ENCODE peak calls at places on chromosomes 7 and 10, in eight cellular contexts. One of them, this sample, is unnamed.

GRCh38 chr10:43250925-43251663 is 15.8 kb downstream of the RASGEF1A start:
- DNase-seq in GM20000: no peak
- DNase-seq in esophagus squamous epithelium: no peak
- DNase-seq in stimulated activated CD8-positive, alpha-beta memory T cell treated with anti-CD3 and anti-CD28 coated beads, Interleukin-12 subunit alpha, Interleukin-12 subunit beta, amount 100 ng/mL, for 1 hour: no peak
- DNase-seq in activated T-helper 9 cell treated with anti-CD3 and anti-CD28 coated beads, Interleukin-2, amount 50 U/mL, for 16 hours: no peak
- DNase-seq in HFF-Myc: no peak
- DNase-seq in T-helper 1 cell: no peak
- DNase-seq in ELR: no peak
- DNase-seq in this sample: peak

GRCh38 chr7:29626730-29627129 is 63.1 kb downstream of the PRR15 start:
- DNase-seq in GM20000: no peak
- DNase-seq in esophagus squamous epithelium: no peak
- DNase-seq in stimulated activated CD8-positive, alpha-beta memory T cell treated with anti-CD3 and anti-CD28 coated beads, Interleukin-12 subunit alpha, Interleukin-12 subunit beta, amount 100 ng/mL, for 1 hour: no peak
- DNase-seq in activated T-helper 9 cell treated with anti-CD3 and anti-CD28 coated beads, Interleukin-2, amount 50 U/mL, for 16 hours: no peak
- DNase-seq in HFF-Myc: no peak
- DNase-seq in T-helper 1 cell: no peak
- DNase-seq in ELR: no peak
- DNase-seq in this sample: no peak

GRCh38 chr7:108236681-108237415 is 106.7 kb upstream of the LAMB4 start:
- DNase-seq in GM20000: no peak
- DNase-seq in esophagus squamous epithelium: no peak
- DNase-seq in stimulated activated CD8-positive, alpha-beta memory T cell treated with anti-CD3 and anti-CD28 coated beads, Interleukin-12 subunit alpha, Interleukin-12 subunit beta, amount 100 ng/mL, for 1 hour: no peak
- DNase-seq in activated T-helper 9 cell treated with anti-CD3 and anti-CD28 coated beads, Interleukin-2, amount 50 U/mL, for 16 hours: no peak
- DNase-seq in HFF-Myc: no peak
- DNase-seq in T-helper 1 cell: no peak
- DNase-seq in ELR: no peak
- DNase-seq in this sample: no peak

GRCh38 chr10:89540550-89540949 is 5.2 kb upstream of the SLC16A12 start:
- DNase-seq in GM20000: no peak
- DNase-seq in esophagus squamous epithelium: no peak
- DNase-seq in stimulated activated CD8-positive, alpha-beta memory T cell treated with anti-CD3 and anti-CD28 coated beads, Interleukin-12 subunit alpha, Interleukin-12 subunit beta, amount 100 ng/mL, for 1 hour: no peak
- DNase-seq in activated T-helper 9 cell treated with anti-CD3 and anti-CD28 coated beads, Interleukin-2, amount 50 U/mL, for 16 hours: no peak
- DNase-seq in HFF-Myc: no peak
- DNase-seq in T-helper 1 cell: no peak
- DNase-seq in ELR: peak
- DNase-seq in this sample: no peak

GRCh38 chr7:43666938-43667337 is 62.4 kb downstream of the COA1 start:
- DNase-seq in GM20000: no peak
- DNase-seq in esophagus squamous epithelium: no peak
- DNase-seq in stimulated activated CD8-positive, alpha-beta memory T cell treated with anti-CD3 and anti-CD28 coated beads, Interleukin-12 subunit alpha, Interleukin-12 subunit beta, amount 100 ng/mL, for 1 hour: no peak
- DNase-seq in activated T-helper 9 cell treated with anti-CD3 and anti-CD28 coated beads, Interleukin-2, amount 50 U/mL, for 16 hours: no peak
- DNase-seq in HFF-Myc: no peak
- DNase-seq in T-helper 1 cell: no peak
- DNase-seq in ELR: peak
- DNase-seq in this sample: no peak

GRCh38 chr7:28174442-28174841 is 6.2 kb downstream of the JAZF1 start:
- DNase-seq in GM20000: no peak
- DNase-seq in esophagus squamous epithelium: no peak
- DNase-seq in stimulated activated CD8-positive, alpha-beta memory T cell treated with anti-CD3 and anti-CD28 coated beads, Interleukin-12 subunit alpha, Interleukin-12 subunit beta, amount 100 ng/mL, for 1 hour: no peak
- DNase-seq in activated T-helper 9 cell treated with anti-CD3 and anti-CD28 coated beads, Interleukin-2, amount 50 U/mL, for 16 hours: no peak
- DNase-seq in HFF-Myc: no peak
- DNase-seq in T-helper 1 cell: no peak
- DNase-seq in ELR: no peak
- DNase-seq in this sample: no peak

GRCh38 chr10:65891073-65891981 is 1034.5 kb upstream of the LRRTM3 start:
- DNase-seq in GM20000: peak
- DNase-seq in esophagus squamous epithelium: no peak
- DNase-seq in stimulated activated CD8-positive, alpha-beta memory T cell treated with anti-CD3 and anti-CD28 coated beads, Interleukin-12 subunit alpha, Interleukin-12 subunit beta, amount 100 ng/mL, for 1 hour: no peak
- DNase-seq in activated T-helper 9 cell treated with anti-CD3 and anti-CD28 coated beads, Interleukin-2, amount 50 U/mL, for 16 hours: no peak
- DNase-seq in HFF-Myc: no peak
- DNase-seq in T-helper 1 cell: no peak
- DNase-seq in ELR: no peak
- DNase-seq in this sample: no peak

GRCh38 chr10:24957624-24958435 is 5.4 kb upstream of the PRTFDC1 start:
- DNase-seq in GM20000: no peak
- DNase-seq in esophagus squamous epithelium: no peak
- DNase-seq in stimulated activated CD8-positive, alpha-beta memory T cell treated with anti-CD3 and anti-CD28 coated beads, Interleukin-12 subunit alpha, Interleukin-12 subunit beta, amount 100 ng/mL, for 1 hour: no peak
- DNase-seq in activated T-helper 9 cell treated with anti-CD3 and anti-CD28 coated beads, Interleukin-2, amount 50 U/mL, for 16 hours: no peak
- DNase-seq in HFF-Myc: peak
- DNase-seq in T-helper 1 cell: no peak
- DNase-seq in ELR: peak
- DNase-seq in this sample: no peak

GRCh38 chr7:41886906-41887311 is 184.0 kb upstream of the INHBA start:
- DNase-seq in GM20000: no peak
- DNase-seq in esophagus squamous epithelium: no peak
- DNase-seq in stimulated activated CD8-positive, alpha-beta memory T cell treated with anti-CD3 and anti-CD28 coated beads, Interleukin-12 subunit alpha, Interleukin-12 subunit beta, amount 100 ng/mL, for 1 hour: no peak
- DNase-seq in activated T-helper 9 cell treated with anti-CD3 and anti-CD28 coated beads, Interleukin-2, amount 50 U/mL, for 16 hours: no peak
- DNase-seq in HFF-Myc: peak
- DNase-seq in T-helper 1 cell: no peak
- DNase-seq in ELR: peak
- DNase-seq in this sample: no peak

GRCh38 chr10:33307835-33308234 is 26.6 kb downstream of the NRP1 start:
- DNase-seq in GM20000: no peak
- DNase-seq in esophagus squamous epithelium: no peak
- DNase-seq in stimulated activated CD8-positive, alpha-beta memory T cell treated with anti-CD3 and anti-CD28 coated beads, Interleukin-12 subunit alpha, Interleukin-12 subunit beta, amount 100 ng/mL, for 1 hour: no peak
- DNase-seq in activated T-helper 9 cell treated with anti-CD3 and anti-CD28 coated beads, Interleukin-2, amount 50 U/mL, for 16 hours: no peak
- DNase-seq in HFF-Myc: no peak
- DNase-seq in T-helper 1 cell: no peak
- DNase-seq in ELR: no peak
- DNase-seq in this sample: no peak

GRCh38 chr10:78600740-78601139 is 468.0 kb upstream of the ZMIZ1 start:
- DNase-seq in GM20000: no peak
- DNase-seq in esophagus squamous epithelium: no peak
- DNase-seq in stimulated activated CD8-positive, alpha-beta memory T cell treated with anti-CD3 and anti-CD28 coated beads, Interleukin-12 subunit alpha, Interleukin-12 subunit beta, amount 100 ng/mL, for 1 hour: no peak
- DNase-seq in activated T-helper 9 cell treated with anti-CD3 and anti-CD28 coated beads, Interleukin-2, amount 50 U/mL, for 16 hours: no peak
- DNase-seq in HFF-Myc: peak
- DNase-seq in T-helper 1 cell: no peak
- DNase-seq in ELR: no peak
- DNase-seq in this sample: no peak

GRCh38 chr10:24209946-24210491 is 1.1 kb downstream of the KIAA1217 start:
- DNase-seq in GM20000: peak
- DNase-seq in esophagus squamous epithelium: no peak
- DNase-seq in stimulated activated CD8-positive, alpha-beta memory T cell treated with anti-CD3 and anti-CD28 coated beads, Interleukin-12 subunit alpha, Interleukin-12 subunit beta, amount 100 ng/mL, for 1 hour: no peak
- DNase-seq in activated T-helper 9 cell treated with anti-CD3 and anti-CD28 coated beads, Interleukin-2, amount 50 U/mL, for 16 hours: peak
- DNase-seq in HFF-Myc: peak
- DNase-seq in T-helper 1 cell: no peak
- DNase-seq in ELR: peak
- DNase-seq in this sample: no peak

GRCh38 chr7:143416565-143417149 is 8.0 kb upstream of the EPHA1 start:
- DNase-seq in GM20000: peak
- DNase-seq in esophagus squamous epithelium: no peak
- DNase-seq in stimulated activated CD8-positive, alpha-beta memory T cell treated with anti-CD3 and anti-CD28 coated beads, Interleukin-12 subunit alpha, Interleukin-12 subunit beta, amount 100 ng/mL, for 1 hour: no peak
- DNase-seq in activated T-helper 9 cell treated with anti-CD3 and anti-CD28 coated beads, Interleukin-2, amount 50 U/mL, for 16 hours: no peak
- DNase-seq in HFF-Myc: peak
- DNase-seq in T-helper 1 cell: no peak
- DNase-seq in ELR: peak
- DNase-seq in this sample: no peak

GRCh38 chr7:88361357-88361756 is 54.7 kb upstream of the STEAP4 start:
- DNase-seq in GM20000: no peak
- DNase-seq in esophagus squamous epithelium: no peak
- DNase-seq in stimulated activated CD8-positive, alpha-beta memory T cell treated with anti-CD3 and anti-CD28 coated beads, Interleukin-12 subunit alpha, Interleukin-12 subunit beta, amount 100 ng/mL, for 1 hour: no peak
- DNase-seq in activated T-helper 9 cell treated with anti-CD3 and anti-CD28 coated beads, Interleukin-2, amount 50 U/mL, for 16 hours: no peak
- DNase-seq in HFF-Myc: no peak
- DNase-seq in T-helper 1 cell: no peak
- DNase-seq in ELR: no peak
- DNase-seq in this sample: no peak

GRCh38 chr7:139560199-139560598 is 36.7 kb downstream of the CLEC2L start:
- DNase-seq in GM20000: no peak
- DNase-seq in esophagus squamous epithelium: no peak
- DNase-seq in stimulated activated CD8-positive, alpha-beta memory T cell treated with anti-CD3 and anti-CD28 coated beads, Interleukin-12 subunit alpha, Interleukin-12 subunit beta, amount 100 ng/mL, for 1 hour: no peak
- DNase-seq in activated T-helper 9 cell treated with anti-CD3 and anti-CD28 coated beads, Interleukin-2, amount 50 U/mL, for 16 hours: no peak
- DNase-seq in HFF-Myc: no peak
- DNase-seq in T-helper 1 cell: no peak
- DNase-seq in ELR: no peak
- DNase-seq in this sample: no peak

GRCh38 chr10:119360181-119360921 is 153.0 kb downstream of the GRK5 start:
- DNase-seq in GM20000: no peak
- DNase-seq in esophagus squamous epithelium: no peak
- DNase-seq in stimulated activated CD8-positive, alpha-beta memory T cell treated with anti-CD3 and anti-CD28 coated beads, Interleukin-12 subunit alpha, Interleukin-12 subunit beta, amount 100 ng/mL, for 1 hour: no peak
- DNase-seq in activated T-helper 9 cell treated with anti-CD3 and anti-CD28 coated beads, Interleukin-2, amount 50 U/mL, for 16 hours: no peak
- DNase-seq in HFF-Myc: no peak
- DNase-seq in T-helper 1 cell: no peak
- DNase-seq in ELR: peak
- DNase-seq in this sample: no peak

GRCh38 chr10:25725917-25726716 is 207.9 kb upstream of the MYO3A start:
- DNase-seq in GM20000: peak
- DNase-seq in esophagus squamous epithelium: no peak
- DNase-seq in stimulated activated CD8-positive, alpha-beta memory T cell treated with anti-CD3 and anti-CD28 coated beads, Interleukin-12 subunit alpha, Interleukin-12 subunit beta, amount 100 ng/mL, for 1 hour: no peak
- DNase-seq in activated T-helper 9 cell treated with anti-CD3 and anti-CD28 coated beads, Interleukin-2, amount 50 U/mL, for 16 hours: no peak
- DNase-seq in HFF-Myc: peak
- DNase-seq in T-helper 1 cell: no peak
- DNase-seq in ELR: peak
- DNase-seq in this sample: no peak

GRCh38 chr7:41122256-41122987 is 580.5 kb downstream of the INHBA start:
- DNase-seq in GM20000: no peak
- DNase-seq in esophagus squamous epithelium: no peak
- DNase-seq in stimulated activated CD8-positive, alpha-beta memory T cell treated with anti-CD3 and anti-CD28 coated beads, Interleukin-12 subunit alpha, Interleukin-12 subunit beta, amount 100 ng/mL, for 1 hour: no peak
- DNase-seq in activated T-helper 9 cell treated with anti-CD3 and anti-CD28 coated beads, Interleukin-2, amount 50 U/mL, for 16 hours: no peak
- DNase-seq in HFF-Myc: no peak
- DNase-seq in T-helper 1 cell: no peak
- DNase-seq in ELR: no peak
- DNase-seq in this sample: no peak

GRCh38 chr10:22252286-22252800 is 34.5 kb upstream of the EBLN1 start:
- DNase-seq in GM20000: peak
- DNase-seq in esophagus squamous epithelium: no peak
- DNase-seq in stimulated activated CD8-positive, alpha-beta memory T cell treated with anti-CD3 and anti-CD28 coated beads, Interleukin-12 subunit alpha, Interleukin-12 subunit beta, amount 100 ng/mL, for 1 hour: peak
- DNase-seq in activated T-helper 9 cell treated with anti-CD3 and anti-CD28 coated beads, Interleukin-2, amount 50 U/mL, for 16 hours: peak
- DNase-seq in HFF-Myc: no peak
- DNase-seq in T-helper 1 cell: peak
- DNase-seq in ELR: peak
- DNase-seq in this sample: no peak

GRCh38 chr7:14507617-14508016 is 394.9 kb downstream of the DGKB start:
- DNase-seq in GM20000: no peak
- DNase-seq in esophagus squamous epithelium: no peak
- DNase-seq in stimulated activated CD8-positive, alpha-beta memory T cell treated with anti-CD3 and anti-CD28 coated beads, Interleukin-12 subunit alpha, Interleukin-12 subunit beta, amount 100 ng/mL, for 1 hour: no peak
- DNase-seq in activated T-helper 9 cell treated with anti-CD3 and anti-CD28 coated beads, Interleukin-2, amount 50 U/mL, for 16 hours: no peak
- DNase-seq in HFF-Myc: peak
- DNase-seq in T-helper 1 cell: no peak
- DNase-seq in ELR: peak
- DNase-seq in this sample: no peak

GRCh38 chr10:65294329-65294728 is 1631.5 kb upstream of the LRRTM3 start:
- DNase-seq in GM20000: no peak
- DNase-seq in esophagus squamous epithelium: no peak
- DNase-seq in stimulated activated CD8-positive, alpha-beta memory T cell treated with anti-CD3 and anti-CD28 coated beads, Interleukin-12 subunit alpha, Interleukin-12 subunit beta, amount 100 ng/mL, for 1 hour: no peak
- DNase-seq in activated T-helper 9 cell treated with anti-CD3 and anti-CD28 coated beads, Interleukin-2, amount 50 U/mL, for 16 hours: no peak
- DNase-seq in HFF-Myc: no peak
- DNase-seq in T-helper 1 cell: no peak
- DNase-seq in ELR: no peak
- DNase-seq in this sample: no peak

GRCh38 chr7:148473694-148474222 is 116.8 kb upstream of the C7orf33 start:
- DNase-seq in GM20000: no peak
- DNase-seq in esophagus squamous epithelium: no peak
- DNase-seq in stimulated activated CD8-positive, alpha-beta memory T cell treated with anti-CD3 and anti-CD28 coated beads, Interleukin-12 subunit alpha, Interleukin-12 subunit beta, amount 100 ng/mL, for 1 hour: no peak
- DNase-seq in activated T-helper 9 cell treated with anti-CD3 and anti-CD28 coated beads, Interleukin-2, amount 50 U/mL, for 16 hours: no peak
- DNase-seq in HFF-Myc: no peak
- DNase-seq in T-helper 1 cell: no peak
- DNase-seq in ELR: no peak
- DNase-seq in this sample: no peak

GRCh38 chr10:73131913-73132686 is 21.8 kb downstream of the NUDT13 start:
- DNase-seq in GM20000: no peak
- DNase-seq in esophagus squamous epithelium: no peak
- DNase-seq in stimulated activated CD8-positive, alpha-beta memory T cell treated with anti-CD3 and anti-CD28 coated beads, Interleukin-12 subunit alpha, Interleukin-12 subunit beta, amount 100 ng/mL, for 1 hour: no peak
- DNase-seq in activated T-helper 9 cell treated with anti-CD3 and anti-CD28 coated beads, Interleukin-2, amount 50 U/mL, for 16 hours: no peak
- DNase-seq in HFF-Myc: no peak
- DNase-seq in T-helper 1 cell: no peak
- DNase-seq in ELR: no peak
- DNase-seq in this sample: no peak

GRCh38 chr10:119860866-119861601 is 11.6 kb downstream of the MCMBP start:
- DNase-seq in GM20000: no peak
- DNase-seq in esophagus squamous epithelium: no peak
- DNase-seq in stimulated activated CD8-positive, alpha-beta memory T cell treated with anti-CD3 and anti-CD28 coated beads, Interleukin-12 subunit alpha, Interleukin-12 subunit beta, amount 100 ng/mL, for 1 hour: no peak
- DNase-seq in activated T-helper 9 cell treated with anti-CD3 and anti-CD28 coated beads, Interleukin-2, amount 50 U/mL, for 16 hours: no peak
- DNase-seq in HFF-Myc: no peak
- DNase-seq in T-helper 1 cell: no peak
- DNase-seq in ELR: no peak
- DNase-seq in this sample: no peak

GRCh38 chr10:6721480-6721879 is 141.4 kb upstream of the PRKCQ start:
- DNase-seq in GM20000: no peak
- DNase-seq in esophagus squamous epithelium: no peak
- DNase-seq in stimulated activated CD8-positive, alpha-beta memory T cell treated with anti-CD3 and anti-CD28 coated beads, Interleukin-12 subunit alpha, Interleukin-12 subunit beta, amount 100 ng/mL, for 1 hour: no peak
- DNase-seq in activated T-helper 9 cell treated with anti-CD3 and anti-CD28 coated beads, Interleukin-2, amount 50 U/mL, for 16 hours: no peak
- DNase-seq in HFF-Myc: peak
- DNase-seq in T-helper 1 cell: no peak
- DNase-seq in ELR: peak
- DNase-seq in this sample: no peak

GRCh38 chr10:33365871-33366411 is 31.5 kb upstream of the NRP1 start:
- DNase-seq in GM20000: no peak
- DNase-seq in esophagus squamous epithelium: no peak
- DNase-seq in stimulated activated CD8-positive, alpha-beta memory T cell treated with anti-CD3 and anti-CD28 coated beads, Interleukin-12 subunit alpha, Interleukin-12 subunit beta, amount 100 ng/mL, for 1 hour: no peak
- DNase-seq in activated T-helper 9 cell treated with anti-CD3 and anti-CD28 coated beads, Interleukin-2, amount 50 U/mL, for 16 hours: no peak
- DNase-seq in HFF-Myc: peak
- DNase-seq in T-helper 1 cell: no peak
- DNase-seq in ELR: peak
- DNase-seq in this sample: no peak

GRCh38 chr10:54903770-54904169 is 102.7 kb upstream of the PCDH15 start:
- DNase-seq in GM20000: no peak
- DNase-seq in esophagus squamous epithelium: no peak
- DNase-seq in stimulated activated CD8-positive, alpha-beta memory T cell treated with anti-CD3 and anti-CD28 coated beads, Interleukin-12 subunit alpha, Interleukin-12 subunit beta, amount 100 ng/mL, for 1 hour: no peak
- DNase-seq in activated T-helper 9 cell treated with anti-CD3 and anti-CD28 coated beads, Interleukin-2, amount 50 U/mL, for 16 hours: no peak
- DNase-seq in HFF-Myc: no peak
- DNase-seq in T-helper 1 cell: no peak
- DNase-seq in ELR: no peak
- DNase-seq in this sample: no peak

GRCh38 chr10:21722209-21722608 is 188.2 kb downstream of the MLLT10 start:
- DNase-seq in GM20000: no peak
- DNase-seq in esophagus squamous epithelium: no peak
- DNase-seq in stimulated activated CD8-positive, alpha-beta memory T cell treated with anti-CD3 and anti-CD28 coated beads, Interleukin-12 subunit alpha, Interleukin-12 subunit beta, amount 100 ng/mL, for 1 hour: no peak
- DNase-seq in activated T-helper 9 cell treated with anti-CD3 and anti-CD28 coated beads, Interleukin-2, amount 50 U/mL, for 16 hours: no peak
- DNase-seq in HFF-Myc: no peak
- DNase-seq in T-helper 1 cell: no peak
- DNase-seq in ELR: no peak
- DNase-seq in this sample: no peak

GRCh38 chr7:128266529-128266890 is 25.4 kb downstream of the LEP start:
- DNase-seq in GM20000: no peak
- DNase-seq in esophagus squamous epithelium: no peak
- DNase-seq in stimulated activated CD8-positive, alpha-beta memory T cell treated with anti-CD3 and anti-CD28 coated beads, Interleukin-12 subunit alpha, Interleukin-12 subunit beta, amount 100 ng/mL, for 1 hour: no peak
- DNase-seq in activated T-helper 9 cell treated with anti-CD3 and anti-CD28 coated beads, Interleukin-2, amount 50 U/mL, for 16 hours: no peak
- DNase-seq in HFF-Myc: no peak
- DNase-seq in T-helper 1 cell: no peak
- DNase-seq in ELR: no peak
- DNase-seq in this sample: no peak

GRCh38 chr10:127303105-127303504 is 106.7 kb upstream of the INSYN2A start:
- DNase-seq in GM20000: no peak
- DNase-seq in esophagus squamous epithelium: no peak
- DNase-seq in stimulated activated CD8-positive, alpha-beta memory T cell treated with anti-CD3 and anti-CD28 coated beads, Interleukin-12 subunit alpha, Interleukin-12 subunit beta, amount 100 ng/mL, for 1 hour: no peak
- DNase-seq in activated T-helper 9 cell treated with anti-CD3 and anti-CD28 coated beads, Interleukin-2, amount 50 U/mL, for 16 hours: no peak
- DNase-seq in HFF-Myc: no peak
- DNase-seq in T-helper 1 cell: no peak
- DNase-seq in ELR: no peak
- DNase-seq in this sample: no peak

GRCh38 chr10:33412261-33413092 is 78.0 kb upstream of the NRP1 start:
- DNase-seq in GM20000: no peak
- DNase-seq in esophagus squamous epithelium: no peak
- DNase-seq in stimulated activated CD8-positive, alpha-beta memory T cell treated with anti-CD3 and anti-CD28 coated beads, Interleukin-12 subunit alpha, Interleukin-12 subunit beta, amount 100 ng/mL, for 1 hour: no peak
- DNase-seq in activated T-helper 9 cell treated with anti-CD3 and anti-CD28 coated beads, Interleukin-2, amount 50 U/mL, for 16 hours: no peak
- DNase-seq in HFF-Myc: no peak
- DNase-seq in T-helper 1 cell: no peak
- DNase-seq in ELR: peak
- DNase-seq in this sample: no peak